ENCODE peak calls at places on chromosomes 4 and X, in six cellular contexts. B, D, P, M, H and L are unnamed samples. For H3K4me1, the result is how much of the 10 kb centered on the place peaks cover.

GRCh38 chrX:47628980-47629379 is 750 bp downstream of the CFP start:
- DNase-seq in P (no peak), M (no peak), H (no peak), B (no peak), D (no peak), L (no peak)

GRCh38 chrX:153457136-153457825 is 11.4 kb upstream of the TREX2 start:
- DNase-seq in H (no peak), M (no peak), B (no peak), P (no peak), D (no peak), L (no peak)

GRCh38 chrX:69398881-69399280 is 105.2 kb upstream of the NALF2 start:
- DNase-seq in P (no peak), D (no peak), H (no peak), M (no peak), B (no peak), L (no peak)

GRCh38 chrX:46294234-46294633 is 251.0 kb downstream of the ZNF674 start:
- DNase-seq in B (no peak), H (no peak), D (no peak), M (no peak), P (no peak), L (no peak)

GRCh38 chr4:95007998-95008397 is 250.2 kb downstream of the BMPR1B start:
- DNase-seq in D (no peak), B (no peak), M (no peak), H (no peak), P (no peak), L (no peak)

GRCh38 chr4:10611673-10612072 is 72.9 kb downstream of the CLNK start:
- DNase-seq in H (no peak), B (no peak), P (no peak), M (no peak), D (peak), L (no peak)

GRCh38 chr4:142585411-142585810 is 260.7 kb downstream of the INPP4B start:
- DNase-seq in D (no peak), P (no peak), M (no peak), B (no peak), H (no peak), L (no peak)

GRCh38 chr4:19693949-19694597 is 557.6 kb upstream of the SLIT2 start:
- DNase-seq in B (no peak), M (no peak), H (no peak), D (no peak), P (no peak), L (no peak)

GRCh38 chr4:122480023-122480422 is 23.5 kb upstream of the IL2 start:
- DNase-seq in B (peak), M (no peak), H (no peak), D (no peak), P (no peak), L (no peak)

GRCh38 chr4:27084685-27085356 is 224.2 kb downstream of the STIM2 start:
- DNase-seq in D (no peak), P (no peak), M (peak), H (no peak), B (no peak), L (no peak)

GRCh38 chr4:62899607-62900364 is 1509.5 kb downstream of the TECRL start:
- DNase-seq in M (no peak), B (no peak), H (no peak), D (no peak), P (no peak), L (no peak)

GRCh38 chr4:145278341-145279121 is 98.1 kb upstream of the OTUD4 start:
- DNase-seq in B (no peak), P (no peak), H (no peak), M (peak), D (no peak), L (no peak)

GRCh38 chrX:12955882-12956703 is 18.8 kb upstream of the TMSB4X start:
- DNase-seq in D (peak), B (peak), H (no peak), M (peak), P (peak), L (no peak)

GRCh38 chr4:187016101-187016500 is 292.4 kb upstream of the FAT1 start:
- DNase-seq in H (no peak), M (no peak), B (no peak), D (no peak), P (no peak), L (no peak)

GRCh38 chrX:105464611-105465010 is 244.1 kb upstream of the TEX13A start:
- DNase-seq in M (no peak), P (no peak), B (no peak), D (no peak), H (no peak), L (no peak)

GRCh38 chrX:77493677-77494553 is 46.7 kb downstream of the FGF16 start:
- DNase-seq in D (no peak), B (peak), H (peak), P (no peak), M (peak), L (peak)

GRCh38 chrX:15215366-15215765 is 54.5 kb downstream of the ASB9 start:
- DNase-seq in P (no peak), B (no peak), D (no peak), M (no peak), H (no peak), L (no peak)

GRCh38 chrX:641671-642435 is 11.3 kb downstream of the SHOX start:
- DNase-seq in D (no peak), B (no peak), H (no peak), P (no peak), M (no peak), L (no peak)

GRCh38 chr4:147139455-147140198 is 194.0 kb upstream of the TTC29 start:
- DNase-seq in M (no peak), D (no peak), P (no peak), H (no peak), B (no peak), L (no peak)

GRCh38 chrX:16603822-16604221 is 46.1 kb upstream of the S100G start:
- DNase-seq in M (no peak), D (no peak), B (peak), H (no peak), P (no peak), L (no peak)

GRCh38 chr4:175373031-175373430 is 439.0 kb downstream of the GPM6A start:
- DNase-seq in H (no peak), B (no peak), P (no peak), D (no peak), M (no peak), L (no peak)

GRCh38 chr4:179225594-179225993 is 1783.4 kb upstream of the AGA start:
- DNase-seq in B (no peak), M (no peak), P (no peak), H (no peak), D (no peak), L (no peak)

GRCh38 chr4:151842430-151843079 is 81.7 kb upstream of the GATB start:
- DNase-seq in B (no peak), D (no peak), P (no peak), H (no peak), M (no peak), L (no peak)

GRCh38 chr4:151835467-151835866 is 74.7 kb upstream of the GATB start:
- DNase-seq in B (no peak), P (no peak), D (no peak), H (no peak), M (no peak), L (no peak)

GRCh38 chr4:151841107-151841506 is 80.3 kb upstream of the GATB start:
- DNase-seq in B (no peak), P (no peak), M (no peak), H (no peak), D (no peak), L (no peak)
- TF ChIP-seq ZNF274 in B (no peak), P (no peak), M (no peak), H (no peak), D (no peak), L (no peak)

DNA sequence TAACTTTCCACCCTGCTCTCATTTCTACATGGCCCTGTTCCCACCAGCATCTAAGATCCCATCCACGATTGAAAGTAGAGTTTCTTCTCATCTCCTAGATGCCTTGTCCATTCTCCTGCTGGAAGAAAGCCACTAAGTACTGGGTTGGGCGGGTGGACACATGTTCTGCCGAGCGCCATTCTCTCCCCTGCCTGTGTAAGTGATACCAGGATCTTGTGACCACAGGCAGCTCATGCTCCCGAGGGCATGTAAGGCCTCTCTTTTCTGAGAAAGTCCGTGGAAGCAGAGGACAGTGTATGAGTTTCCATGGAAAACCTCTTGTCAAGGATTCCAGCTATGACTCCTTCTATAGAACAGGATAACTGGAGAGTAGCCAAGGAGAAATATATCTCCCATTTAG is 3.3 kb upstream of the SLC25A4 start:
- DNase-seq in B (no peak), H (no peak), P (no peak), D (no peak), M (no peak), L (no peak)
- H3K4me1 ChIP-seq in B (under half), H (under half), P (under half), D (under half), M (under half), L (under half)

DNA sequence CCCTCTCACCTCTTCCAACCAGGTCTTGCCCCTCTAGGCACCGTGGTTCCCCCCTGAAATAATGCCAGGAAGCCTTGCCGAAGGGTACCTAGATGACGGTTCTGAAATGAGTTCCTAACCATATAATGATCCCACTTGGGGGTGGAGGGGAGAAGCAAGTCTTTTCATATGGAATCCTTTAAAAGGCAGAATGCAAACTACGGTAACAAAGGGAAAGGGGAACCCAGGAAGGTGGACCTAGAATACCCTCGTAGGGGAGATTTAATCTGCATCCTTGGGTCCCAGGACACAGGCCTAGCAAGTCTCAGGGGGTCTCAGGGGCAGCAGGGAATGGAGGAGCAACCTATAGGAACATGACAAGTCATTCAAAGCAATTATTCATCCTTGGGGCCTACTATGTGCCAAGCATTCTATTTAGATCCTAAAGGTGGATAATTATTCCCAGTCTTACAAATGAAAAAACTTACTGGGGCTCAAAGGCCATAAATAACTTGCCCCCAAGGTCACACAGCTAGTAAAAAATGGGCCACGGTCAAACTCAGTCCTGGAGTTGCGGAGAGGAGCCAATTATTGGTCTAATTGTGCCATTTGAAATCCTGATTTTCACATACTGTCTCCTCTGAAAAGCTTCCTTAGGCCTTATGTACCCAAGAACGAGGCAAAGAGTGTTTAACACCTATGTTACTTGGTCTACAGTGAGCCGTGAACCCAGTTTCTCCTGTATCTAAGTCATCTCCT is 8.8 kb downstream of the BCOR start:
- DNase-seq in H (no peak), M (no peak), P (no peak), B (no peak), D (no peak), L (no peak)
- H3K4me3 ChIP-seq in H (peak), M (no peak), P (no peak), B (no peak), D (no peak), L (peak)

GRCh38 chr4:69323284-69323683 is 43.0 kb downstream of the UGT2B28 start:
- DNase-seq in D (no peak), B (no peak), H (no peak), P (no peak), M (no peak), L (no peak)
- TF ChIP-seq ZNF274 in D (no peak), B (no peak), H (no peak), P (no peak), M (no peak), L (no peak)

GRCh38 chr4:8180310-8181093 is 18.6 kb upstream of the SH3TC1 start:
- DNase-seq in H (no peak), P (no peak), B (no peak), D (no peak), M (no peak), L (no peak)
- H3K4me1 ChIP-seq in H (under half), P (under half), B (under half), D (under half), M (under half), L (under half)